ENCODE peak calls at places on chromosomes 2 and 18, in eight cellular contexts. N, D, K, A, E, Y, R and F are unnamed samples.

GRCh38 chr2:28085183-28085582 is 194.7 kb downstream of the BABAM2 start:
- DNase-seq in Y (no peak), K (no peak), A (no peak), D (no peak), E (no peak), N (peak), R (no peak), F (no peak)

GRCh38 chr18:21314721-21315120 is 72.7 kb downstream of the GREB1L start:
- DNase-seq in D (no peak), Y (no peak), E (no peak), R (peak), K (no peak), N (peak), A (no peak), F (no peak)

GRCh38 chr18:37253424-37254255 is 312.0 kb downstream of the CELF4 start:
- DNase-seq in D (no peak), R (no peak), K (no peak), A (no peak), Y (peak), N (no peak), E (no peak), F (no peak)

GRCh38 chr2:62787381-62787780 is 81.9 kb downstream of the EHBP1 start:
- DNase-seq in R (peak), D (peak), N (peak), A (no peak), E (no peak), Y (no peak), K (no peak), F (no peak)

GRCh38 chr2:192888090-192888489 is 693.4 kb upstream of the TMEFF2 start:
- DNase-seq in N (no peak), A (no peak), D (no peak), R (no peak), K (no peak), E (no peak), Y (no peak), F (no peak)

GRCh38 chr2:111048856-111049551 is 71.7 kb upstream of the BCL2L11 start:
- DNase-seq in E (no peak), D (no peak), K (no peak), R (no peak), Y (no peak), N (no peak), A (no peak), F (no peak)

GRCh38 chr18:10715791-10716190 is 190.0 kb downstream of the NAPG start:
- DNase-seq in A (no peak), E (no peak), D (peak), R (peak), Y (no peak), K (peak), N (peak), F (no peak)

GRCh38 chr2:23178398-23178797 is 206.6 kb upstream of the KLHL29 start:
- DNase-seq in N (no peak), D (no peak), R (no peak), Y (no peak), K (no peak), E (no peak), A (no peak), F (no peak)

GRCh38 chr2:24972315-24972958 is 682 bp upstream of the DNAJC27 start:
- DNase-seq in Y (peak), E (no peak), A (peak), R (peak), D (peak), K (peak), N (peak), F (no peak)

GRCh38 chr2:110659248-110659647 is 18.6 kb downstream of the BUB1 start:
- DNase-seq in Y (no peak), D (no peak), R (no peak), K (no peak), N (no peak), A (no peak), E (no peak), F (no peak)

GRCh38 chr18:770583-770961 is 41.5 kb downstream of the YES1 start:
- DNase-seq in A (no peak), D (no peak), N (peak), E (no peak), K (no peak), Y (no peak), R (no peak), F (no peak)

GRCh38 chr2:239188536-239188935 is 212.3 kb downstream of the HDAC4 start:
- DNase-seq in A (peak), K (peak), D (no peak), N (no peak), E (no peak), R (no peak), Y (no peak), F (no peak)

GRCh38 chr2:43452318-43452731 is 143.5 kb downstream of the THADA start:
- DNase-seq in D (no peak), N (no peak), E (no peak), K (no peak), Y (no peak), A (no peak), R (peak), F (no peak)

GRCh38 chr2:19812166-19812565 is 89.6 kb downstream of the TTC32 start:
- DNase-seq in D (no peak), N (no peak), E (no peak), Y (no peak), R (no peak), K (peak), A (no peak), F (peak)
- TF ChIP-seq CTCF in D (no peak), N (no peak), E (no peak), Y (no peak), R (no peak), K (no peak), A (no peak), F (no peak)

GRCh38 chr18:26164571-26164970 is 30.9 kb downstream of the PSMA8 start:
- DNase-seq in N (no peak), E (no peak), R (no peak), D (no peak), A (no peak), K (no peak), Y (no peak), F (no peak)

GRCh38 chr18:26157326-26157725 is 23.7 kb downstream of the PSMA8 start:
- DNase-seq in A (no peak), E (no peak), Y (no peak), K (no peak), N (no peak), D (no peak), R (no peak), F (no peak)

DNA sequence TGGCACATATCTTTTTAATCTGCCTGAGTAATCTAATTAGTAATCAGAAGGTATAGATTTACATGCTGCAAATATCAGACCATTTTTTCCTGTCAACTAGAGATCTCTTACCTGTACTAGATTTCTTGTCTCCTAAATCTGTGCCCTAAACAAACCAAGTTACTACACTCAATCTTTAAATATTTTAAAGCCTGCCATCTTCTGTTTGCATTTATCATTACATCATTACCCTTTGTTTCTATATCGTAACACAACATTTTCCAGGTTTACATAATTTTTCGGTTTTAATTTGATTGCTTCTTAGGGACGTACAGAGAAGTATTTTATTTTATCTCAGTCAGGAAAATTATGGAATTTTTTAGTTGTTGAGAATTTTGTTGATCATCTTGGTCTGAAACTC is 25.7 kb downstream of the PSMA8 start:
- DNase-seq in Y (no peak), A (no peak), R (no peak), E (no peak), N (peak), D (no peak), K (no peak), F (no peak)
- TF ChIP-seq CTCF in Y (no peak), A (no peak), R (peak), E (peak), N (peak), D (no peak), K (no peak), F (no peak)

GRCh38 chr2:162422894-162423293 is 79.0 kb downstream of the GCA start:
- DNase-seq in E (no peak), R (no peak), N (no peak), K (no peak), A (no peak), D (no peak), Y (no peak), F (no peak)
- TF ChIP-seq CTCF in E (no peak), R (peak), N (no peak), K (no peak), A (no peak), D (no peak), Y (no peak), F (no peak)

GRCh38 chr2:750628-751027 is 73.4 kb upstream of the TMEM18 start:
- DNase-seq in A (no peak), K (no peak), N (no peak), R (no peak), Y (no peak), E (no peak), D (no peak), F (no peak)

GRCh38 chr2:751474-751873 is 74.3 kb upstream of the TMEM18 start:
- DNase-seq in E (no peak), Y (no peak), R (no peak), D (no peak), K (no peak), N (no peak), A (no peak), F (no peak)

GRCh38 chr2:747774-748351 is 70.7 kb upstream of the TMEM18 start:
- DNase-seq in K (no peak), E (no peak), D (no peak), R (no peak), A (no peak), Y (no peak), N (no peak), F (no peak)

DNA sequence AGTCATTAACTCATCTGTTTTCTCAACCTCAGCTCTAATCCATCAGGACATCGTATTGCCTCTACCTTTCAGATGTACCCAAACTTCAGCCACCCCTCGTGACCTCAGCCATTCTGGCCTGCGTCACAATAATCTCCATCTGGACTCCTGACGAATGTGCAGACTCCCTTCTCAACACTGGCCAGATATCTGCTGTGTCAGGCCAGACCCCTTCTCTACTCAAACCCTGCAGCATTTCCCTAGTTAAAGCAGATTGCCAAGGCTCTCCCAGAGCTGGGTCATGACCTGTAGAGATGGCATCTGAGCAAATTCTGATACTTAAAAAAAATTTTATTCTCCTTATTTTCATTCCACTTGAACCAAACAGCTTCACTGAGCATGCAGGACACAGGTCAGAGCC is 69.5 kb upstream of the TMEM18 start:
- DNase-seq in N (no peak), E (no peak), R (no peak), Y (no peak), K (no peak), A (no peak), D (no peak), F (no peak)
- TF ChIP-seq CTCF in N (no peak), E (no peak), R (no peak), Y (no peak), K (no peak), A (no peak), D (no peak), F (no peak)

GRCh38 chr2:5125017-5125730 is 567.0 kb upstream of the SOX11 start:
- DNase-seq in K (no peak), D (no peak), N (no peak), A (no peak), R (no peak), E (no peak), Y (no peak), F (no peak)

GRCh38 chr2:5121677-5122076 is 570.5 kb upstream of the SOX11 start:
- DNase-seq in N (no peak), Y (no peak), D (no peak), E (no peak), K (no peak), R (no peak), A (no peak), F (no peak)

GRCh38 chr2:5121106-5121505 is 571.1 kb upstream of the SOX11 start:
- DNase-seq in R (no peak), D (no peak), N (no peak), K (no peak), E (no peak), Y (no peak), A (no peak), F (no peak)

DNA sequence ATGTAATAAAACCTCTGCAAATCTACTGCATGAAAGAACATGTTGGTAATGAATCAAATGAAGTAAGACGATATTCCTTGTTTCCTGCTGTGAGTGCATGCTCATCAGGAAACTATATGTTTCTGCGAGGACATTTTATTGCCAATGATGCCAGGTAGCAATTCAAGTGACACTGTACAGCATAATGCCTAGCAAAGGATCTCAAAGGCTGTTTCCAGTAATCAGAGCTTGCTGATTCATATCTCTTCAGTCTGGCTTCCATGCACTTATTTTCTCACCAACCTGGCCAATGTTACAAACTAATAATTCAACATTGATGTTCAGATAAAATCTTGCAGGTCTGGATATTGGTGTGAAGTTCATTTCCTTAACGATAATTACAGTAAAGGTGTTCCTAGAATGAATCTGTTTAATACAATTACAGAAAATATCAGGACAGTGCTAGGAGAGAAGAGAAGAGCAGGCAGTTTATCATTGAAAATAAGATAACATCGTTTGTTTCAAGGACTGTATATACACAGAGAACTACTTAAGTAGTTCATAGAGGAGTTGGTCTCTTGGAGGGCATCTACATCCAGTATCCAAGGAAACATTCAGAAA is 568.5 kb upstream of the SOX11 start:
- DNase-seq in R (no peak), D (no peak), A (no peak), K (no peak), E (no peak), Y (no peak), N (no peak), F (no peak)
- TF ChIP-seq CTCF in R (no peak), D (no peak), A (no peak), K (no peak), E (no peak), Y (no peak), N (no peak), F (no peak)

DNA sequence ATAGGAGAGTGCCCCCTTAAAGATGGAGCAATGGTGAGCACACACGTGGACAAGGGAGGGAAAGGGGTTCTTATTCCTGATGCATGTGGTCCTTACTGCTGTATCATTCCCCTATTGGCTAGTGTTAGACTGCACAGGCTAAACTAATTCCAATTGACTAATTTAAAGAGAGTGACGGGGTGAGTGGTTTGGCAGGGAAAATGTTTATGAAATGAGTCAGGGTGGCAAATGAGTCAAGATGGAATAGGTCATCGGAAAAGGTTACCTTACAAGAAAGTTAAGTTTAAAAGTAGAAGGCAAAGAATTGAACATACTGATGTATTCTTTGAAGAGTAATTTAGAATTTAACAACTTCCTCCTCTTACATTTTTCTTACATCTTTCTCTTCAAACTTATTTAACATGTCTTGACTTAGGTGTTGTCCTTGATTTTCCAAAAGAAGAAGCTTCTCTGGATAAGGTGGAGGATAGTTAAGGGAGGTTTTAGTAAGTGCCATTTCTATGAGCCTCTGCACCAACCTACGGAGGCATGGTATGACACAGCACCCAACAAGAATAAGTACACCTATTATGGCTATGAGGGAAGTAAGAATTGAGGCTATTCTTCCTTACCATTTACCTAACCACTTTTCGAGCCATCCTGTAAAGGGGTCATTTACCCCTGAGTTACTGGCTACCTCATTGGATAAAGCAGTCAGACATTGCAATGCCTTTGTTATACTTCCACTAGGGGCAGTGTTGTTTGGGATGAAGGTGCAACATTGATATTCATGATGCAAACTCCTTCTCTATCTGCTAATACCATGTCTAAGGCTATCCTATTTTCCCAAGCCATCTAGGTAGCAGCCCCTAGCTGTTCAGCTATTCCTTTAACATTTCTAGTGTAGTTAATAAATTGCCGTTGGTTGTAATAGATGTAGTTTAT is 1345.8 kb upstream of the LRRTM1 start:
- DNase-seq in N (peak), R (peak), K (no peak), D (peak), A (no peak), Y (no peak), E (no peak), F (no peak)
- TF ChIP-seq CTCF in N (no peak), R (no peak), K (no peak), D (no peak), A (no peak), Y (peak), E (no peak), F (no peak)

GRCh38 chr2:170401187-170401586 is 223.2 kb downstream of the MYO3B start:
- DNase-seq in N (no peak), K (no peak), E (no peak), Y (no peak), A (no peak), D (no peak), R (no peak), F (no peak)

GRCh38 chr2:170393861-170394498 is 216.0 kb downstream of the MYO3B start:
- DNase-seq in N (no peak), K (no peak), R (no peak), A (no peak), E (no peak), Y (no peak), D (no peak), F (no peak)

GRCh38 chr2:170394988-170395387 is 217.0 kb downstream of the MYO3B start:
- DNase-seq in N (no peak), D (no peak), E (no peak), R (no peak), K (no peak), Y (no peak), A (no peak), F (no peak)

GRCh38 chr2:170391018-170391417 is 213.1 kb downstream of the MYO3B start:
- DNase-seq in R (no peak), E (no peak), K (no peak), N (no peak), A (no peak), Y (no peak), D (no peak), F (no peak)

DNA sequence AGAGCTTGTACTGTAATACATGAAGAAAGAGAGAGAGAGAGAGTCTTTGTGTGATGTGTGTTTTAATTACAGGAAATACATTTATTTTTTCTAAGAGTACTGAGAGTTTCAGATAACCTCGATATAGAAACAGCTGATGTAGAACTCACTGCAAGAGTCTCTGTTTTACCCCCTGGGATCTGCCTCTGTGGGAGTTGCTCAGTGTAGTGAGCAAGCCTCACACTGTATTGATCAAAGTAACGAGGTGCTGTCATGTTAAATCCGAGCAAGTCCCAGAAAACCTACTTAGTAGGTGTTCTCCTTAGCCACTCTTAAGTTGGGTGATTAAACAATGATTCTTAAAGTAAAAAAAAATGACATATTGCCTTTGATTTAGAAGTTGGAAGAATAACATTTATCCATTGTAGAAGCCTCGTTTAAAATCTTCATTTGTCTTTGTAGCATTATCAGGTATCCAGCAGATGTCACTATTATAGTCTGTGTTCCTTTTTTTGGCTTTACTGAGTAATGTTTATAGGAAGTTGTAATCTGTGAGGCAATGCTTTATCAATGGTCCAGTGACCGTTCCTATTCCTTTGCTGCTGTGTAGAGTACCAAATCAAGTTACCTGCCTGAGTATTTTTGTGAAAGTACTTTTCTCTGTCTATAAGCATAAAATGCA is 219.0 kb downstream of the MYO3B start:
- DNase-seq in Y (no peak), R (no peak), A (no peak), K (no peak), E (no peak), D (peak), N (peak), F (no peak)
- TF ChIP-seq CTCF in Y (no peak), R (no peak), A (peak), K (no peak), E (no peak), D (no peak), N (peak), F (peak)